ENCODE peak calls at places on chromosome 1, in nine cellular contexts. R, D, M, B, I, P, U, Q and S are unnamed samples.

GRCh38 chr1:178057131-178057765 is 36.7 kb upstream of the RASAL2 start:
- DNase-seq in Q (no peak), U (no peak), D (no peak), M (no peak), R (no peak), I (no peak), P (no peak), B (no peak), S (no peak)

GRCh38 chr1:53501065-53502005 is 42.1 kb downstream of the DMRTB1 start:
- DNase-seq in B (no peak), D (no peak), P (no peak), Q (no peak), R (no peak), M (no peak), U (no peak), I (no peak), S (no peak)

GRCh38 chr1:84653130-84653680 is 37.1 kb downstream of the SSX2IP start:
- DNase-seq in I (no peak), D (no peak), P (no peak), M (peak), Q (no peak), B (no peak), R (no peak), U (peak), S (no peak)

GRCh38 chr1:60037061-60037460 is 36.5 kb downstream of the C1orf87 start:
- DNase-seq in U (no peak), Q (no peak), D (no peak), P (no peak), M (peak), B (no peak), R (peak), I (no peak), S (no peak)

GRCh38 chr1:86992790-86993189 is 78.4 kb downstream of the HS2ST1 start:
- DNase-seq in Q (no peak), P (no peak), R (no peak), I (peak), B (no peak), M (no peak), D (no peak), U (no peak), S (no peak)

GRCh38 chr1:226647719-226648118 is 91.4 kb downstream of the ITPKB start:
- DNase-seq in Q (no peak), M (no peak), D (no peak), R (no peak), I (no peak), U (no peak), B (no peak), P (peak), S (no peak)

GRCh38 chr1:221263831-221264767 is 384.9 kb downstream of the HLX start:
- DNase-seq in U (peak), D (peak), I (peak), P (no peak), Q (no peak), M (peak), R (peak), B (peak), S (peak)

GRCh38 chr1:1213153-1213918 is 617 bp downstream of the TNFRSF4 start:
- DNase-seq in U (no peak), Q (no peak), D (no peak), I (no peak), P (peak), M (no peak), B (no peak), R (no peak), S (no peak)

GRCh38 chr1:6126028-6126427 is 54.1 kb downstream of the CHD5 start:
- DNase-seq in I (no peak), R (no peak), B (no peak), U (no peak), P (peak), D (no peak), Q (no peak), M (no peak), S (no peak)

GRCh38 chr1:112686417-112686816 is 12.0 kb downstream of the MOV10 start:
- DNase-seq in Q (no peak), I (no peak), M (no peak), D (no peak), B (no peak), U (no peak), P (no peak), R (no peak), S (no peak)

DNA sequence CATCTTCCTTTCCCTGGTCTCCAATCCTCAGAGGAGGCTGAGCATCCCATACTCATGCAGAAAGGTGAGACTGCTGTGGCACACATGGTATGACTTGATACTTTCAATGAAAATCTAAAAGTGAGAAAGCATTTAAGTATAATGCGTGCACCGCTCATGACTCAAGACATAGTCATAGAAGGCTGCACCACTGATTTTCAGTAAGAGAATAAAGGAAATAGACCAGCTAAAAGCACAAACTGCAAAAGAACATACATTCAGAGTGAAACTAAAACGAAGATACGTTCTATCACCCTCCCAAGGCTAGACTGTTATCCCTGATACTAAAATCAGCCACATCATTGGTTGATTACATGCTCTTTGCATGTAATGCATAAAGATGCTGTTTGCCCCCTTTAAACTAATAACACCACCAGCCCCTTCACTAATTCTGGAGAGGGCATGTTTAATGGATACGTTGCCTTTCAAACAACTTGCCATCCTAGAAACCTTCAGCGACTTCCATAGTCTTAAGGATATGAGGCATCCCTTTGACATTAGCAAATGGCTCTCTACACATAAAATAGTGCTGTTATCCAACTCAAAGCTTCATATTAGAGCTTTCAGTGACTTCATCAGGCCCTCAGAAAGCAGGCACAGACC is 2.1 kb downstream of the PLD5 start:
- DNase-seq in B (no peak), D (no peak), I (no peak), U (no peak), R (no peak), Q (no peak), M (peak), P (no peak), S (no peak)
- H3K4me3 ChIP-seq in B (no peak), D (no peak), I (no peak), U (no peak), R (no peak), Q (no peak), M (no peak), P (no peak), S (peak)

GRCh38 chr1:15623435-15623834 is 6.2 kb downstream of the DDI2 start:
- DNase-seq in R (no peak), M (no peak), P (no peak), I (no peak), B (no peak), Q (no peak), D (no peak), U (no peak), S (no peak)

GRCh38 chr1:15620890-15621682 is 3.8 kb downstream of the DDI2 start:
- DNase-seq in B (no peak), I (no peak), D (no peak), Q (no peak), P (no peak), M (no peak), U (no peak), R (no peak), S (no peak)

GRCh38 chr1:15620155-15620545 is 2.9 kb downstream of the DDI2 start:
- DNase-seq in I (peak), U (peak), M (no peak), B (no peak), D (no peak), R (no peak), Q (no peak), P (no peak), S (no peak)

GRCh38 chr1:15622707-15623373 is 5.6 kb downstream of the DDI2 start:
- DNase-seq in I (no peak), Q (no peak), B (no peak), U (no peak), R (no peak), P (no peak), D (no peak), M (no peak), S (no peak)

DNA sequence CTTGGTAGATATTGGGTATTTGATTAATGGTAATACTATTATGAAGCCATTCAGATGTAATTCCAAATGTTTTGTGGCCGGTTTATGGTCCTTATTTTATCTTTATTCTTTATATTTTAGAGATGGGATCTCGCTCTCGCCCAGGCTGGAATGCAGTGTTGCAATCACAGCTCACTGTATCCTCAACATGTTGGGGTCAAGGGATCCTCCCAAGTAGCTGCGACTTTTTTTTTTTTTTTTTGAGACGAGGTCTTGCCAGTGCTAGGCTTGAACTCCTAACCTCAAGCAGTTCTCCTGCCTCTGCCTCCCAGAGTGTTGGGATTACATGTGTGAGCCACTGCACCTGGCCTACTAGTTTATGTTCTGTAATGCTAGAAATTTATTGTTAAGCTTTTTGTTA is 4.7 kb downstream of the DDI2 start:
- DNase-seq in B (no peak), D (no peak), Q (no peak), P (no peak), M (peak), U (no peak), I (no peak), R (no peak), S (no peak)
- TF ChIP-seq CTCF in B (no peak), D (no peak), Q (no peak), P (no peak), M (no peak), U (no peak), I (no peak), R (no peak), S (no peak)

DNA sequence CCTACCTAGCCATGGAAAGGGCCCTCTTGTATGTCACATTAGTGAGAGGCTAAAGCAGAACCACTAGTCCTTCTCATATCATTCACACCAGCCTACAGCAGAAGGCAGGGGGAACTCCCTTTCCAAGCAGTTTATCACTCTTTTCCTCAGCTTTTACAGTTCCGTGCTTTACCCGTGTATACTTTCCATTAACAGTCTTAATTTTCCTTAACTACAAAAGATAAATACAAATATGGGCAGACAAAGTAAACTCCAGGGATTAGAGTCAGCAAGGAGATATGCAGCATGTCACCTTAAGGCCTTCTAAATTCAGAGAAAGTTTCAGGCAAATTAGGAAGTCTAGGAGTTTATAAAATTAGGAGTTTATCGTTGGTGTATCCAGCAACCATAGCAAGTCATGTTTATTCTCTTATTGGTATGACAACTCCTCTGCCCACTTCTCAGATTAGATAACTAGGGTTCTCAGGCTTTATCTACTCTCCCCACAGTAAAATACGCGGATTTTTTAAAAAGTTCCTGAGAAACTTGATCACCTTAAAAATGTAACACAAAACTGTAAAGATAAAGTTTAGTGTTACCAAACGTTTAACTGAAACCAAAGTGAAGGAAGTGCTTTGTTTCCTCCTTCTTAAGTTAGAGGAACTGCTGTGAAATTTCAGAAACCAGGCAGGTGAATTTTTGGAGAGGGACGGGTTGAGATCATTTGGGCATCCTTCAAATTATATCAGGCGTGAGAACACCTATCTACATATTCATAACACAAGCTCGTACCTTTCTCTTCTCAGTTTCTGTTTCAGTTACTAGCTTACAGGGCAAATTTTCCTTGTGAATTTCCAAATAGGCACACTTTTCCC is 42.7 kb upstream of the SLC19A2 start:
- DNase-seq in P (no peak), D (no peak), U (no peak), M (no peak), Q (no peak), R (no peak), B (no peak), I (no peak), S (no peak)
- H3K4me3 ChIP-seq in P (no peak), D (no peak), U (no peak), M (no peak), Q (no peak), R (no peak), B (no peak), I (peak), S (no peak)

GRCh38 chr1:3116560-3116959 is 47.6 kb downstream of the PRDM16 start:
- DNase-seq in M (no peak), I (no peak), U (no peak), P (no peak), B (no peak), R (no peak), Q (no peak), D (no peak), S (no peak)
- TF ChIP-seq CTCF in M (no peak), I (no peak), U (no peak), P (no peak), B (no peak), R (no peak), Q (no peak), D (no peak), S (no peak)

GRCh38 chr1:22038036-22038435 is 14.5 kb upstream of the CDC42 start:
- DNase-seq in R (no peak), Q (no peak), U (no peak), P (no peak), D (no peak), B (no peak), I (no peak), M (no peak), S (peak)

GRCh38 chr1:22041505-22041904 is 11.0 kb upstream of the CDC42 start:
- DNase-seq in Q (no peak), D (no peak), I (no peak), B (no peak), P (no peak), R (no peak), M (no peak), U (no peak), S (no peak)

GRCh38 chr1:22037520-22037919 is 15.0 kb upstream of the CDC42 start:
- DNase-seq in P (no peak), R (no peak), I (no peak), D (no peak), M (no peak), B (no peak), Q (no peak), U (no peak), S (no peak)

GRCh38 chr1:22043175-22043769 is 9.2 kb upstream of the CDC42 start:
- DNase-seq in R (peak), I (peak), B (no peak), P (peak), D (no peak), U (no peak), Q (no peak), M (no peak), S (no peak)

DNA sequence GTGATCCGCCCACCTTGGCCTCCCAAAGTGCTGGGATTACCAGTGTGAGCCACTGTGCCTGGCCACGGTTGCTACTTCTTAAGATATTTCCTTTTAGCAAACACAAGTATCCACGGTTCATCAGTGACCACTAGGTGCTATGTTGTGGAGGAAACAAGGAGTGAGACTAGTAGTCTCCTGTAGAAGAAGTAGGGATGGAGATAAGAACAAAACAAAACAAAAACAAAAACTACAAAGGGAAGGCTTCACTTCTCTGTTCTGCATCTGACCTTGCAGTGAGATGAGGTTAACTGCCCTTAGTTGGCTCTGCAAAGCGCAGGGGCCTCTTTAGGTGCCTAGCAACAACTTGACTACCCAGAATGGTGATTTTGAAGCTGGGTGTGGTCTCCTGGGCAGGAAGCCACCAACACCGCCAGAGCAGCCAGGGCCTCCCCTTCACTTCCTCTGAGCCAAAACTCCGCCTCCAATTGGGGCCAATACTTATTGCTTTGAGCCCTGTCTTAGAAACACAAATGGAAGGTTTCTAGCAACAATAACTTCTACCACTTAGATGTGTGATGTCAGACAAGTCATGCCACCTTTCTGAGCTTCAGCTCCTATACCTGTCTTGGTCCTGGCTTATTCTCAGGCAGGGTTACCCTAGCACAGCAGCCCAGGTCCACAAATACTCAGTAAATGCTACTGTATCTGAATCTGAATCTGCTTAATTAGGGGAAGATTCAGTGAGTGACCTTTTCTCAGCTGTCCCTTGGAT is 12.7 kb upstream of the CDC42 start:
- DNase-seq in I (peak), M (peak), R (peak), P (peak), D (peak), U (no peak), B (no peak), Q (no peak), S (no peak)
- H3K4me3 ChIP-seq in I (no peak), M (no peak), R (no peak), P (no peak), D (no peak), U (no peak), B (no peak), Q (no peak), S (no peak)